ENCODE peak calls at places on chromosomes 16 and 17, in five cellular contexts. N is NT2/D1, R is H1, F is GM12878, A is HepG2. C is an unnamed sample.

GRCh38 chr16:53219795-53220194 is 165.0 kb downstream of the CHD9 start:
- DNase-seq in N (no peak), R (no peak), F (no peak), A (no peak), C (no peak)

GRCh38 chr17:42698736-42699414 is 16.5 kb downstream of the CNTNAP1 start:
- DNase-seq in N (no peak), R (no peak), F (no peak), A (no peak), C (no peak)

GRCh38 chr16:8886593-8887437 is 4.7 kb downstream of the LITAFD start:
- DNase-seq in N (no peak), R (no peak), F (no peak), A (no peak), C (no peak)

GRCh38 chr17:74380086-74380958 is 13.0 kb downstream of the GPR142 start:
- DNase-seq in N (no peak), R (no peak), F (no peak), A (no peak), C (no peak)

GRCh38 chr17:79113699-79114098 is 39.1 kb downstream of the ENGASE start:
- DNase-seq in N (no peak), R (no peak), F (no peak), A (no peak), C (no peak)

GRCh38 chr16:80174416-80174815 is 366.4 kb upstream of the DYNLRB2 start:
- DNase-seq in N (no peak), R (no peak), F (no peak), A (peak), C (no peak)

GRCh38 chr16:48231675-48232214 is 12.4 kb upstream of the LONP2 start:
- DNase-seq in N (peak), R (peak), F (no peak), A (peak), C (peak)

GRCh38 chr17:66507103-66507923 is 204.9 kb downstream of the PRKCA start:
- DNase-seq in N (no peak), R (no peak), F (no peak), A (peak), C (no peak)

GRCh38 chr16:28261916-28262315 is 30.4 kb upstream of the SBK1 start:
- DNase-seq in N (no peak), R (no peak), F (no peak), A (no peak), C (no peak)

DNA sequence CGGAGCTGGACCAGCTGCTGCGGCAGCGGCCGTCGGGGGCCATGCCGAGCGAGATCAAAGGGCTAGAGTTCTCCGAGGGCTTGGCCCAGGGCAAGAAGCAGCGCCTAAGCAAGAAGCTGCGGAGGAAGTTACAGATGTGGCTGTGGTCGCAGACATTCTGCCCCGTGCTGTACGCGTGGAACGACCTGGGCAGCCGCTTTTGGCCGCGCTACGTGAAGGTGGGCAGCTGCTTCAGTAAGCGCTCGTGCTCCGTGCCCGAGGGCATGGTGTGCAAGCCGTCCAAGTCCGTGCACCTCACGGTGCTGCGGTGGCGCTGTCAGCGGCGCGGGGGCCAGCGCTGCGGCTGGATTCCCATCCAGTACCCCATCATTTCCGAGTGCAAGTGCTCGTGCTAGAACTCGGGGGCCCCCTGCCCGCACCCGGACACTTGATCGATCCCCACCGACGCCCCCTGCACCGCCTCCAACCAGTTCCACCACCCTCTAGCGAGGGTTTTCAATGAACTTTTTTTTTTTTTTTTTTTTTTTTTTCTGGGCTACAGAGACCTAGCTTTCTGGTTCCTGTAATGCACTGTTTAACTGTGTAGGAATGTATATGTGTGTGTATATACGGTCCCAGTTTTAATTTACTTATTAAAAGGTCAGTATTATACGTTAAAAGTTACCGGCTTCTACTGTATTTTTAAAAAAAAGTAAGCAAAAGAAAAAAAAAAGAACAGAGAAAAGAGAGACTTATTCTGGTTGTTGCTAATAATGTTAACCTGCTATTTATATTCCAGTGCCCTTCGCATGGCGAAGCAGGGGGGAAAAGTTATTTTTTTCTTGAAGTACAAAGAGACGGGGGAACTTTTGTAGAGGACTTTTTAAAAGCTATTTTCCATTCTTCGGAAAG is 1.3 kb downstream of the NOG start:
- DNase-seq in N (no peak), R (no peak), F (no peak), A (no peak), C (peak)
- TF ChIP-seq SUZ12 in N (no peak), R (peak), F (no peak), A (no peak), C (no peak)

GRCh38 chr17:28426081-28426519 is 20.1 kb upstream of the SLC46A1 start:
- DNase-seq in N (no peak), R (no peak), F (no peak), A (peak), C (peak)
- TF ChIP-seq SUZ12 in N (no peak), R (no peak), F (no peak), A (no peak), C (no peak)

GRCh38 chr17:27741971-27742370 is 58.4 kb downstream of the NOS2 start:
- DNase-seq in N (no peak), R (no peak), F (no peak), A (no peak), C (no peak)

GRCh38 chr17:27743288-27743885 is 56.9 kb downstream of the NOS2 start:
- DNase-seq in N (no peak), R (no peak), F (no peak), A (no peak), C (no peak)

GRCh38 chr17:27746881-27747280 is 53.4 kb downstream of the NOS2 start:
- DNase-seq in N (no peak), R (no peak), F (no peak), A (no peak), C (no peak)

DNA sequence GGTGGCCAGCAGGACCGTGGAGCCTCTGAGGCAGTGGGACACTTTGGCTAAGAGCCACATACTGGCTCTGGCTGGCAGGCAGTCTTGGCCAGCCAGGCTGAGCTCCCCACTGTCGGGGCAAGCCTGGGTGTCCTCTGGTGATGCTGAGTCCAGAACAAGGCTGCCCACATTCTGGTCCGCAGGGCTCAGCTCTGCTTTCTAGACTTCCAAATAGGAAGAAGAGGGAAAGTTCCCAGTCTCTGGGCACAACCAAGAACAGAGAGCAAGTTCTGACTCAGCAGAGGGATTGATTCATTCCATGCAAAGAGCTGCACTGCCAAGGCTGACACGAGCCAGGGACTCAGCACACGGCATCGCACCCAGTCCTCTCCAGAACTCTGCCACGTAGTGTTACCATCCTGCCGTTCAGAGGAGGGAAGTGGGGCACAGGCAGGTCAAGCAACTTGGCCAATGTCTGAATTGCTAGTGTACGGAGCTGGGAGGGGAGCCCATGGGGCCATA is 58.9 kb downstream of the NOS2 start:
- DNase-seq in N (no peak), R (no peak), F (no peak), A (no peak), C (no peak)
- TF ChIP-seq SUZ12 in N (no peak), R (no peak), F (no peak), A (no peak), C (no peak)

GRCh38 chr17:82648761-82649474 is 674 bp upstream of the WDR45B start:
- DNase-seq in N (no peak), R (no peak), F (no peak), A (no peak), C (peak)

GRCh38 chr17:82648165-82648668 is at the start of gene WDR45B:
- DNase-seq in N (peak), R (peak), F (peak), A (peak), C (peak)

GRCh38 chr17:82650723-82651122 is 2.5 kb upstream of the WDR45B start:
- DNase-seq in N (no peak), R (no peak), F (no peak), A (no peak), C (no peak)

GRCh38 chr17:82647593-82648164 is 565 bp downstream of the WDR45B start:
- DNase-seq in N (no peak), R (no peak), F (no peak), A (no peak), C (peak)

DNA sequence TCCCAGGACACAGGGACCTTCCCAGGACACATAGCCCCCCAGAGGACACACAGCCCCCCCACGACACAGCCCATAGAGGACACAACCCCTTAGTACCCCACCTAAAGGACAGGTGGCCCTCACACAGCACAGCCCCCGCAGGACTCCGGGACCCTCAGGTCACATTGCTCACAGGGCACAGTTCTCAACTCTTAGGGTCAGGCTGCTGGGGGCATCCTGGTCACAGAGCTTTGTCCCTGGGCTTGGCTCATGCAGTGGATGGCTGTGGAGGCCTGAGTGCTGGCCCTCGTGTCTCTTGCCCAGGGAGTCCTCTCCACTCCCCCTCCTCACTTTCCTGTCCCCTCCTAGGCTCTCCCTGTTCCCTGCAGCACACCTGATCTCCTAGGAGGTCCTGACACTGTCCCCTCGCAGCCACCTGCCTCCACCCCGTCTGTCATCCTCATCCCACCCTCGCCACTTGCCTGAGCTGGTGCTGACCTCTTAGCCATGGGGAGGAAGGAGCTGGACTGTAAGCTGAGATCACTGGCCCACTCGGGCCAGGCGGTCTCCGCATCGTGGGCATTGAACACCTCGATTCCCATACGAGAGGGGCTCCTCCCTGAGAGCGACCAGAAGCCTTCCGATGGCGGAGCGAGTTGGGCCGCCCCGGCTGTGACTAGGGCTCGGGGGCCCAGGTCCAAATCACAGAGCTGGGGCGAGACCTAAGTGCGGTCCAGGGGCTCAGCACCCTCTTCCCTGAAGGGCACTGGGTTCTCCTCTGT is 1.4 kb upstream of the WDR45B start:
- DNase-seq in N (no peak), R (no peak), F (no peak), A (no peak), C (no peak)
- TF ChIP-seq SUZ12 in N (no peak), R (no peak), F (no peak), A (no peak), C (no peak)

DNA sequence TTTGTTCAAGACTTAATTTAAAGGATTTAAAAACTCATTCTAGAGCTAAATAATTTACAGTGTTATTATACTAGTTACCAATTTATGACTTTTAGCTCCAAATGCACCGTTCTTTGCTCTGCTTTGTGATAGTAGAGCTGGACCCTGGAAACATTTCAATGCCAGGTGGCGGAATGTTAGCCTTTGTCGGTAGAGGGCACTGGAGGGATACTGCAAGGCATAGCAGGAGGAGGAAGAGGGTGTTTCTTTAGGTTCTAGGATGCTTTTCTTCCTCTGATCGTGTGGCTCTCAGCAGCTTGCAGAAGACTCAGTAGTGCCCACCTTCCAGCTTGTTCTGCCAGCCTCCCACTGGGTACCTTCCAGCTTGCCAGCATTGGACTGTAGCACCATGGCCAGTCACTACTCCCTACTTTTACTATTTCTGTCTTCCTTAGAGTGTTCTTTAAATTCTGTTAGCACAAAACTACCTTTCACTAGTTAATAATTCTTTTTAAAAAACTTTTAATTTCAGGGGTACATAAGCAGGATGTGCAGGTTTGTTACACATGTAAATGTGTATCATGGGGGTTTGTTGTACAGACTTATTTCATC is 325.3 kb downstream of the UTP18 start:
- DNase-seq in N (no peak), R (peak), F (no peak), A (peak), C (peak)
- TF ChIP-seq SUZ12 in N (no peak), R (no peak), F (no peak), A (no peak), C (no peak)

GRCh38 chr16:77723108-77723514 is 797 bp downstream of the NUDT7 start:
- DNase-seq in N (no peak), R (no peak), F (no peak), A (no peak), C (no peak)
- TF ChIP-seq SUZ12 in N (no peak), R (no peak), F (no peak), A (no peak), C (no peak)

GRCh38 chr17:4319221-4319620 is 47.3 kb downstream of the UBE2G1 start:
- DNase-seq in N (no peak), R (no peak), F (no peak), A (no peak), C (no peak)
- TF ChIP-seq SUZ12 in N (no peak), R (no peak), F (no peak), A (no peak), C (no peak)

GRCh38 chr17:4735825-4736651 is 3.6 kb upstream of the ZMYND15 start:
- DNase-seq in N (no peak), R (no peak), F (no peak), A (no peak), C (no peak)

GRCh38 chr17:4738136-4739121 is 1.2 kb upstream of the ZMYND15 start:
- DNase-seq in N (no peak), R (no peak), F (no peak), A (no peak), C (no peak)

GRCh38 chr17:4728124-4728523 is 3.1 kb upstream of the MED11 start:
- DNase-seq in N (no peak), R (no peak), F (no peak), A (no peak), C (no peak)

GRCh38 chr17:4734857-4735475 is 3.7 kb downstream of the MED11 start:
- DNase-seq in N (no peak), R (no peak), F (no peak), A (no peak), C (no peak)

GRCh38 chr17:4733073-4733531 is 1.9 kb downstream of the MED11 start:
- DNase-seq in N (no peak), R (no peak), F (no peak), A (peak), C (no peak)
- TF ChIP-seq SUZ12 in N (no peak), R (no peak), F (no peak), A (no peak), C (no peak)